ENCODE peak calls at places on chromosomes 6 and 20, in five cellular contexts. One of them, this sample, is unnamed. For H3K27me3, the result is how much of the 10 kb centered on the place peaks cover.

GRCh38 chr6:1224514-1224913 is 87.4 kb upstream of the FOXQ1 start:
- DNase-seq in psoas muscle: no peak
- DNase-seq in heart right ventricle: no peak
- DNase-seq in Panc1: no peak
- DNase-seq in body of pancreas: no peak
- DNase-seq in this sample: no peak

GRCh38 chr6:159404296-159404695 is 235.1 kb downstream of the FNDC1 start:
- DNase-seq in heart right ventricle: no peak
- DNase-seq in Panc1: no peak
- DNase-seq in body of pancreas: no peak
- DNase-seq in psoas muscle: no peak
- DNase-seq in this sample: no peak

GRCh38 chr20:44496976-44497375 is 21.3 kb downstream of the TTPAL start:
- DNase-seq in psoas muscle: no peak
- DNase-seq in body of pancreas: no peak
- DNase-seq in heart right ventricle: no peak
- DNase-seq in Panc1: peak
- DNase-seq in this sample: peak

GRCh38 chr20:58851221-58851968 is 693 bp upstream of the GNAS-AS1 start:
- DNase-seq in Panc1: no peak
- DNase-seq in body of pancreas: no peak
- DNase-seq in psoas muscle: no peak
- DNase-seq in heart right ventricle: no peak
- DNase-seq in this sample: no peak

GRCh38 chr20:40160151-40160550 is 528.9 kb downstream of the MAFB start:
- DNase-seq in psoas muscle: peak
- DNase-seq in Panc1: peak
- DNase-seq in body of pancreas: peak
- DNase-seq in heart right ventricle: peak
- DNase-seq in this sample: peak

GRCh38 chr6:39824030-39824926 is 32.1 kb downstream of the DAAM2 start:
- DNase-seq in heart right ventricle: no peak
- DNase-seq in psoas muscle: peak
- DNase-seq in body of pancreas: no peak
- DNase-seq in Panc1: no peak
- DNase-seq in this sample: no peak

GRCh38 chr6:10891960-10892359 is 5.1 kb downstream of the SYCP2L start:
- DNase-seq in heart right ventricle: no peak
- DNase-seq in Panc1: no peak
- DNase-seq in body of pancreas: no peak
- DNase-seq in psoas muscle: no peak
- DNase-seq in this sample: no peak

GRCh38 chr6:108989700-108990099 is 104.9 kb downstream of the SESN1 start:
- DNase-seq in Panc1: no peak
- DNase-seq in heart right ventricle: no peak
- DNase-seq in body of pancreas: peak
- DNase-seq in psoas muscle: no peak
- DNase-seq in this sample: no peak

GRCh38 chr6:157861814-157862213 is 38.8 kb downstream of the SNX9 start:
- DNase-seq in heart right ventricle: no peak
- DNase-seq in Panc1: no peak
- DNase-seq in body of pancreas: no peak
- DNase-seq in psoas muscle: no peak
- DNase-seq in this sample: peak

GRCh38 chr6:118896339-118897136 is 2.6 kb downstream of the ASF1A start:
- DNase-seq in body of pancreas: no peak
- DNase-seq in heart right ventricle: no peak
- DNase-seq in Panc1: peak
- DNase-seq in psoas muscle: no peak
- DNase-seq in this sample: peak

GRCh38 chr6:30615219-30615957 is 1.7 kb downstream of the PPP1R10 start:
- DNase-seq in Panc1: no peak
- DNase-seq in body of pancreas: peak
- DNase-seq in heart right ventricle: peak
- DNase-seq in psoas muscle: no peak
- DNase-seq in this sample: peak

GRCh38 chr20:45070932-45071632 is 29.8 kb downstream of the KCNS1 start:
- DNase-seq in Panc1: no peak
- DNase-seq in body of pancreas: no peak
- DNase-seq in heart right ventricle: no peak
- DNase-seq in psoas muscle: no peak
- DNase-seq in this sample: peak

GRCh38 chr6:168247456-168248147 is 72.0 kb downstream of the DACT2 start:
- DNase-seq in body of pancreas: peak
- DNase-seq in Panc1: no peak
- DNase-seq in heart right ventricle: no peak
- DNase-seq in psoas muscle: peak
- DNase-seq in this sample: peak

GRCh38 chr6:26033132-26033941 is 53.9 kb upstream of the HFE start:
- DNase-seq in heart right ventricle: peak
- DNase-seq in body of pancreas: peak
- DNase-seq in psoas muscle: peak
- DNase-seq in Panc1: peak
- DNase-seq in this sample: peak

GRCh38 chr20:53576586-53577318 is 16.9 kb downstream of the ZNF217 start:
- DNase-seq in body of pancreas: no peak
- DNase-seq in Panc1: no peak
- DNase-seq in psoas muscle: no peak
- DNase-seq in heart right ventricle: no peak
- DNase-seq in this sample: no peak

GRCh38 chr20:59184880-59185447 is 21.3 kb downstream of the ZNF831 start:
- DNase-seq in psoas muscle: no peak
- DNase-seq in Panc1: no peak
- DNase-seq in heart right ventricle: no peak
- DNase-seq in body of pancreas: no peak
- DNase-seq in this sample: no peak

GRCh38 chr6:51466427-51466826 is 621.0 kb downstream of the PKHD1 start:
- DNase-seq in body of pancreas: no peak
- DNase-seq in heart right ventricle: no peak
- DNase-seq in psoas muscle: no peak
- DNase-seq in Panc1: no peak
- DNase-seq in this sample: no peak

GRCh38 chr6:84193140-84193708 is 34.2 kb downstream of the CEP162 start:
- DNase-seq in body of pancreas: no peak
- DNase-seq in Panc1: peak
- DNase-seq in heart right ventricle: no peak
- DNase-seq in psoas muscle: no peak
- DNase-seq in this sample: peak

GRCh38 chr20:61937963-61938838 is 127.5 kb downstream of the TAF4 start:
- DNase-seq in heart right ventricle: no peak
- DNase-seq in body of pancreas: no peak
- DNase-seq in Panc1: no peak
- DNase-seq in psoas muscle: peak
- DNase-seq in this sample: no peak

GRCh38 chr6:75445738-75446137 is 47.9 kb downstream of the FILIP1 start:
- DNase-seq in body of pancreas: no peak
- DNase-seq in heart right ventricle: no peak
- DNase-seq in Panc1: no peak
- DNase-seq in psoas muscle: no peak
- DNase-seq in this sample: no peak

GRCh38 chr20:53943522-53944291 is 126.7 kb downstream of the BCAS1 start:
- DNase-seq in psoas muscle: no peak
- DNase-seq in body of pancreas: no peak
- DNase-seq in heart right ventricle: peak
- DNase-seq in Panc1: no peak
- DNase-seq in this sample: no peak

GRCh38 chr6:162940426-162940825 is 212.7 kb downstream of the PACRG start:
- DNase-seq in Panc1: no peak
- DNase-seq in heart right ventricle: no peak
- DNase-seq in psoas muscle: no peak
- DNase-seq in body of pancreas: no peak
- DNase-seq in this sample: no peak

GRCh38 chr6:38871745-38872568 is 156.8 kb downstream of the DNAH8 start:
- DNase-seq in Panc1: peak
- DNase-seq in body of pancreas: peak
- DNase-seq in psoas muscle: no peak
- DNase-seq in heart right ventricle: peak
- DNase-seq in this sample: peak

GRCh38 chr6:34491091-34491430 is 25.2 kb downstream of the PACSIN1 start:
- DNase-seq in body of pancreas: no peak
- DNase-seq in heart right ventricle: no peak
- DNase-seq in Panc1: no peak
- DNase-seq in psoas muscle: no peak
- DNase-seq in this sample: no peak

GRCh38 chr20:44342240-44342639 is 5.4 kb downstream of the R3HDML start:
- DNase-seq in psoas muscle: no peak
- DNase-seq in heart right ventricle: no peak
- DNase-seq in Panc1: no peak
- DNase-seq in body of pancreas: no peak
- DNase-seq in this sample: no peak

GRCh38 chr6:16800942-16801341 is 39.7 kb upstream of the ATXN1 start:
- DNase-seq in psoas muscle: no peak
- DNase-seq in body of pancreas: no peak
- DNase-seq in heart right ventricle: no peak
- DNase-seq in Panc1: no peak
- DNase-seq in this sample: peak

GRCh38 chr6:24876496-24877465 is 59.0 kb downstream of the RIPOR2 start:
- DNase-seq in psoas muscle: no peak
- DNase-seq in heart right ventricle: no peak
- DNase-seq in body of pancreas: no peak
- DNase-seq in Panc1: no peak
- DNase-seq in this sample: no peak

GRCh38 chr20:10553326-10553984 is 118.3 kb downstream of the SLX4IP start:
- DNase-seq in Panc1: no peak
- DNase-seq in heart right ventricle: peak
- DNase-seq in psoas muscle: peak
- DNase-seq in body of pancreas: peak
- DNase-seq in this sample: peak

GRCh38 chr6:87575423-87575822 is 14.4 kb downstream of the RARS2 start:
- DNase-seq in psoas muscle: no peak
- DNase-seq in body of pancreas: no peak
- DNase-seq in heart right ventricle: no peak
- DNase-seq in Panc1: no peak
- DNase-seq in this sample: no peak

GRCh38 chr20:38680492-38681118 is 43.7 kb upstream of the SLC32A1 start:
- DNase-seq in psoas muscle: no peak
- DNase-seq in body of pancreas: no peak
- DNase-seq in heart right ventricle: peak
- DNase-seq in Panc1: no peak
- DNase-seq in this sample: peak

GRCh38 chr20:38685271-38685670 is 39.0 kb upstream of the SLC32A1 start:
- DNase-seq in psoas muscle: no peak
- DNase-seq in body of pancreas: no peak
- DNase-seq in Panc1: no peak
- DNase-seq in heart right ventricle: no peak
- DNase-seq in this sample: no peak

DNA sequence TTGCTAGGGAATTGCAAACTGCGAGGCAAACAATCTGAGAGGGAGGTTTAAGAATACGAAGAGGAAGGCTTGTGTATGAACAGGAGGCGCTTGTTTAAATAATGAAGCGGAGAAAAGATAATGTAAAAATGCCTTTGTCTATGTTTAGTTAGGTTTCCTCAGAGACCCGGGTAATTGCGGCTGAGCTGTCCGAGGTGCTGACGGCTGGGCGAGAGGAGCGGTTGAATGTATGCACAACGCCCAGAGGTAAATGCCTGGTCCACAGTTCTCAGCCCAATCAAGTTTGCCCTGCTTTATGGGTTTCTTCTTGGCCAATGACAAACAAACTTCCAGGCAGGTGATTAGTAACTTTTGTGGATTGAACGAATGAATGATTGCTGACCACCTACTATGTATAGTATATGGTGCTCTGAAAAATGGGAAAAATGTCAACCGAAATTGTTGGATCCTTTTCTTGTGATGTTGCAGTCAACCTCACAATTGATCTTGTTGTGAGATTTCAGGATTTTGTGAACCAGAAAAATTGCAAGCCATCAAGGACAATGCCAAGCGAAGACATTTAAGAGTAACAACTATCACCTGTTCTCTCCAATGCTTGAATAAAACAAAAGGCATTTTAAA is 38.3 kb upstream of the SLC32A1 start:
- DNase-seq in Panc1: no peak
- DNase-seq in psoas muscle: no peak
- DNase-seq in body of pancreas: peak
- DNase-seq in heart right ventricle: peak
- DNase-seq in this sample: peak
- H3K27me3 ChIP-seq in Panc1: under half
- H3K27me3 ChIP-seq in psoas muscle: under half
- H3K27me3 ChIP-seq in body of pancreas: under half
- H3K27me3 ChIP-seq in heart right ventricle: under half
- H3K27me3 ChIP-seq in this sample: under half

DNA sequence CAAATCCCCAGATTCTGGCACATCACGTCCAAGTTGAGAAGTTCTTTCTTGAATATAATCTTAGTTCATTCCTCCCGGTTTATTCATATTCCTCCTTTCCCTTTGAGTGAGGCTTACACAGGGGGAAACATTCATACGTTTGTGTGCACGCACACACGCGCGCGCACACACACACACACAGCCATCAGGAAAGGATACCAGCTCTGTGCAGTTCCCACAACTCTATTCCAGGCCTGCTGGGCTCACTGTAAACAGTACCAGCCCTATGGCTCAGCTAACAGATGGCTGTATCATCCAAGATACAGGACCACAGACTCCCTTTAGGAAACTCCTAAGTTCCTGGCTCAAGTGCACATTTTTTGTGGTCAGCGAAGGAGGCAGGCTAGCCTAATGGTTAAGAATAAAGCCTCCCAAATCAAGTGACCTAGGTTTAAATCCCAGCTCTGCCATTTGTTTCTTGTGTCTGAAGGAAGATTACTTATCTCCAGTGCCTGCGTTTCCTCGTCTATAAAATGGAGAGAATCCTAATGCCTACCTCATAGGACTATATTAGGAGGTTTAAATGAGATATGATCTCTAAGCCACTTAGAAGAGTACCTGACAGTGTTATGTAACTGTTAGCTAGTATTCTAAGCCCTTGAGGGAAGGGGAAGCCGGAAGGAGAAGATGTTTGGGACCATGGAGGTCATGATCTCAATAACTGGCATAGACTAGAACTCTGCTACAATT is 3.7 kb upstream of the TAF8 start:
- DNase-seq in psoas muscle: no peak
- DNase-seq in heart right ventricle: no peak
- DNase-seq in Panc1: no peak
- DNase-seq in body of pancreas: no peak
- DNase-seq in this sample: no peak
- H3K27ac ChIP-seq in psoas muscle: peak
- H3K27ac ChIP-seq in heart right ventricle: peak
- H3K27ac ChIP-seq in Panc1: no peak
- H3K27ac ChIP-seq in body of pancreas: peak
- H3K27ac ChIP-seq in this sample: peak

GRCh38 chr20:37468886-37469285 is 52.2 kb upstream of the NNAT start:
- DNase-seq in psoas muscle: no peak
- DNase-seq in Panc1: no peak
- DNase-seq in body of pancreas: no peak
- DNase-seq in heart right ventricle: no peak
- DNase-seq in this sample: no peak
- H3K27me3 ChIP-seq in psoas muscle: under half
- H3K27me3 ChIP-seq in Panc1: under half
- H3K27me3 ChIP-seq in body of pancreas: under half
- H3K27me3 ChIP-seq in heart right ventricle: under half
- H3K27me3 ChIP-seq in this sample: under half

DNA sequence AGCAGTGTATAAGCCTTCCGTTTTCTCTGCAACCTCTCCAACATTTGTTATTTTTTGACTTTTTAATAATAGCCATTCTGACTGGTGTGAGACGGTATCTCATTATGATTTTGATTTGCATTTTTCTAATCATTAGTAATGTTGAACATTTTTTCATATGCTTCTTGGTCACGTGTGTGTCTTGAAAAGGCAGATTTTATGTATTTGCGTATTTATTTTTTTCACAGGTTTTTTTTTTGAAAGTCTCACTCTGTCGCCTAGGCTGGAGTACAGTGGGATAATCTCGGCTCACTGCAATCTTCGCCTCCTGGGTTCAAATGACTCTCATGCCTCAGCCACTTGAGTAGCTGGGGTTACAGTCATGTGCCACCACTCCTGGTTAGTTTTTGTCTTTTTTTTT is 1.7 kb upstream of the HLA-DMB start:
- DNase-seq in psoas muscle: no peak
- DNase-seq in heart right ventricle: no peak
- DNase-seq in body of pancreas: no peak
- DNase-seq in Panc1: no peak
- DNase-seq in this sample: no peak
- H3K27ac ChIP-seq in psoas muscle: no peak
- H3K27ac ChIP-seq in heart right ventricle: peak
- H3K27ac ChIP-seq in body of pancreas: no peak
- H3K27ac ChIP-seq in Panc1: no peak
- H3K27ac ChIP-seq in this sample: no peak

This sample was measured in brain microvascular endothelial cell.